ENCODE peak calls at places on chromosome 17, in six cellular contexts. One of them, this sample, is unnamed.

GRCh38 chr17:50052822-50053653 is 2.9 kb upstream of the ITGA3 start:
- DNase-seq in epithelial cell of esophagus: no peak
- DNase-seq in astrocyte of the spinal cord: no peak
- DNase-seq in lung: no peak
- DNase-seq in tibial artery: no peak
- DNase-seq in tibial nerve: no peak
- DNase-seq in this sample: no peak

GRCh38 chr17:13266596-13266995 is 248.8 kb upstream of the ELAC2 start:
- DNase-seq in epithelial cell of esophagus: no peak
- DNase-seq in astrocyte of the spinal cord: peak; percentile 1
- DNase-seq in lung: no peak
- DNase-seq in tibial artery: no peak
- DNase-seq in tibial nerve: no peak
- DNase-seq in this sample: peak; percentile 7

GRCh38 chr17:16286947-16287562 is 66.2 kb downstream of the CENPV start:
- DNase-seq in epithelial cell of esophagus: no peak
- DNase-seq in astrocyte of the spinal cord: no peak
- DNase-seq in lung: no peak
- DNase-seq in tibial artery: no peak
- DNase-seq in tibial nerve: peak; percentile 19
- DNase-seq in this sample: no peak

GRCh38 chr17:68197091-68197996 is 50.5 kb upstream of the AMZ2 start:
- DNase-seq in epithelial cell of esophagus: no peak
- DNase-seq in astrocyte of the spinal cord: no peak
- DNase-seq in lung: no peak
- DNase-seq in tibial artery: no peak
- DNase-seq in tibial nerve: no peak
- DNase-seq in this sample: no peak

GRCh38 chr17:72446525-72447250 is 325.9 kb downstream of the SOX9 start:
- DNase-seq in epithelial cell of esophagus: no peak
- DNase-seq in astrocyte of the spinal cord: no peak
- DNase-seq in lung: no peak
- DNase-seq in tibial artery: no peak
- DNase-seq in tibial nerve: no peak
- DNase-seq in this sample: no peak

GRCh38 chr17:82938486-82939212 is 98.8 kb upstream of the ZNF750 start:
- DNase-seq in epithelial cell of esophagus: no peak
- DNase-seq in astrocyte of the spinal cord: no peak
- DNase-seq in lung: no peak
- DNase-seq in tibial artery: no peak
- DNase-seq in tibial nerve: no peak
- DNase-seq in this sample: no peak

GRCh38 chr17:60089097-60089844 is 10.6 kb upstream of the HEATR6 start:
- DNase-seq in epithelial cell of esophagus: no peak
- DNase-seq in astrocyte of the spinal cord: no peak
- DNase-seq in lung: no peak
- DNase-seq in tibial artery: no peak
- DNase-seq in tibial nerve: no peak
- DNase-seq in this sample: no peak

GRCh38 chr17:27756467-27757371 is 43.6 kb downstream of the NOS2 start:
- DNase-seq in epithelial cell of esophagus: peak; percentile 57
- DNase-seq in astrocyte of the spinal cord: peak; percentile 30
- DNase-seq in lung: peak; percentile 50
- DNase-seq in tibial artery: peak; percentile 42
- DNase-seq in tibial nerve: peak; percentile 55
- DNase-seq in this sample: peak; percentile 62

GRCh38 chr17:38735161-38735997 is 5.2 kb downstream of the CISD3 start:
- DNase-seq in epithelial cell of esophagus: peak; percentile 32
- DNase-seq in astrocyte of the spinal cord: no peak
- DNase-seq in lung: no peak
- DNase-seq in tibial artery: no peak
- DNase-seq in tibial nerve: peak; percentile 56
- DNase-seq in this sample: peak; percentile 66

GRCh38 chr17:74212262-74212912 is 984 bp upstream of the TTYH2 start:
- DNase-seq in epithelial cell of esophagus: peak; percentile 18
- DNase-seq in astrocyte of the spinal cord: no peak
- DNase-seq in lung: no peak
- DNase-seq in tibial artery: peak; percentile 34
- DNase-seq in tibial nerve: no peak
- DNase-seq in this sample: peak; percentile 67

GRCh38 chr17:80455784-80456183 is 20.6 kb downstream of the NPTX1 start:
- DNase-seq in epithelial cell of esophagus: no peak
- DNase-seq in astrocyte of the spinal cord: no peak
- DNase-seq in lung: no peak
- DNase-seq in tibial artery: no peak
- DNase-seq in tibial nerve: no peak
- DNase-seq in this sample: peak; percentile 49

GRCh38 chr17:14935139-14935538 is 330.0 kb downstream of the PMP22 start:
- DNase-seq in epithelial cell of esophagus: no peak
- DNase-seq in astrocyte of the spinal cord: no peak
- DNase-seq in lung: no peak
- DNase-seq in tibial artery: no peak
- DNase-seq in tibial nerve: no peak
- DNase-seq in this sample: no peak

GRCh38 chr17:14933676-14934075 is 331.4 kb downstream of the PMP22 start:
- DNase-seq in epithelial cell of esophagus: no peak
- DNase-seq in astrocyte of the spinal cord: no peak
- DNase-seq in lung: no peak
- DNase-seq in tibial artery: no peak
- DNase-seq in tibial nerve: no peak
- DNase-seq in this sample: no peak
- TF ChIP-seq CTCF in epithelial cell of esophagus: no peak
- TF ChIP-seq CTCF in astrocyte of the spinal cord: no peak
- TF ChIP-seq CTCF in lung: no peak
- TF ChIP-seq CTCF in tibial artery: no peak
- TF ChIP-seq CTCF in tibial nerve: no peak
- TF ChIP-seq CTCF in this sample: no peak

DNA sequence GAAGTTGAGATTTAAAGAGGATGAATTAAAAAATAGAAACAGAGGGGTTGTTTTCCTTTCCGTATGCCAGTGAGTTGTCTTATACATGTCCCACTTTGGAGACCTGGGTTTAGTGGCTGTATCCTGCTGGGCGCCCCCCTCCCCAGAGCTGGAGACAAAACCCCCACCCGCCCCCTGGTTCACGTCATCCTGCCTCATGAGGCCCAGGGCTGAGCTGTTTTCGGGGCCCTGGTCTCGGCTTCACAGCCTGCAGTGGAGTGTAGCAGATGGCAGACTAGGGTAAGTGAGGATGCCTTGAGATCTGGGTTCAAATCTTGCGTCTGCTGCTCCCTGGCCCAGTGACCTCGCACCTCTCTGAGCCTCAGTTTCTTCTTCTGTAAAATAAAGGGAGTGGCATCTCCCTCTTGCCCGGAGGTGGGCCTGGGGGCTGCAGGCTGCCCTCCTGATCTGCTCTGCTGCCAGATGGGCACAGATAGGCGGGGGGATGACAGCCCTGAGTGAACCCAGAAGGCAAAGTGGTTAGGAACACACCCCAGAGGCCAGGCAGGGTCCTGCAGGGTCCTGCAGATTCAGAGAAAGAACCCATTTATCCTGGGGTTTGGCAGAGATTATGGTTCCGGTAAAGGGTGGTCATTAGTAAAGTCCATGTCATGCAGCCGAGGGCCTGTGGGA is 45.1 kb downstream of the SOCS3 start:
- DNase-seq in epithelial cell of esophagus: no peak
- DNase-seq in astrocyte of the spinal cord: no peak
- DNase-seq in lung: no peak
- DNase-seq in tibial artery: no peak
- DNase-seq in tibial nerve: no peak
- DNase-seq in this sample: no peak
- H3K4me3 ChIP-seq in epithelial cell of esophagus: no peak overlapping the region
- H3K4me3 ChIP-seq in astrocyte of the spinal cord: no peak overlapping the region
- H3K4me3 ChIP-seq in lung: no peak overlapping the region
- H3K4me3 ChIP-seq in tibial artery: peak overlapping the region; percentile 67
- H3K4me3 ChIP-seq in tibial nerve: no peak overlapping the region
- H3K4me3 ChIP-seq in this sample: no peak overlapping the region

GRCh38 chr17:64507418-64507766 is 615 bp downstream of the CEP95 start:
- DNase-seq in epithelial cell of esophagus: peak; percentile 69
- DNase-seq in astrocyte of the spinal cord: peak; percentile 77
- DNase-seq in lung: no peak
- DNase-seq in tibial artery: no peak
- DNase-seq in tibial nerve: peak; percentile 26
- DNase-seq in this sample: peak; percentile 75
- TF ChIP-seq CTCF in epithelial cell of esophagus: peak; percentile 56
- TF ChIP-seq CTCF in astrocyte of the spinal cord: peak; percentile 51
- TF ChIP-seq CTCF in lung: peak; percentile 43
- TF ChIP-seq CTCF in tibial artery: peak; percentile 6
- TF ChIP-seq CTCF in tibial nerve: peak; percentile 32
- TF ChIP-seq CTCF in this sample: peak; percentile 46

DNA sequence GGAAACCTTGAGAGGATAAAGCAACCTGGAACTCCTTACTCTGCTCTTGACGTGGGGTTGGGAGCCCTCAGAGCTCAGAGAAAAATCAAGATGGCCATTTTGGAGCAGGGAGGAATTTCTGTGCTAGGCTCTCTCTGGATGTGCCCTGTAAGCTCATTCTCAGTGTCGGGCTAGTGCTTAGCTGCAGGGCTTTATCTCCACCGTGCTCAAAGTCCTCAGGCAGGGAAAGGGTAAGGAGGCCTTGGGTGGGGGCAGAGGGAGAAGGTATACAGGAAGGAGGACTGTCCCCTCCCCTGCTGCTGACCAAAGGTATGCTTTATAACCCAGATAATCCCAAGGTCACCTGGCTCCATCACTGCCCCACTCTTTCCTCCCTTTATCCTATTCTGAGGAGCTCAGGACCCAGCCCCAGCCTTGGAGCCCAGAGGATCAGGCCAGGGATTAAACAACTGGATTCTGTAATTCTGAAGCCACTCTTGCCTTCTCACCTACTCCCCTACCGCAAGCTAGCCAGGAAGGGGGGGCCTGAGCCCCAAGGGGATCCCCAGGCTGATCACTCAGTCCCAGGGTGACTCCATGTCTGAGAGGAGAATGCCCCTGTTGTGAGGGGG is 1.1 kb downstream of the DHRS11 start:
- DNase-seq in epithelial cell of esophagus: no peak
- DNase-seq in astrocyte of the spinal cord: no peak
- DNase-seq in lung: no peak
- DNase-seq in tibial artery: no peak
- DNase-seq in tibial nerve: no peak
- DNase-seq in this sample: no peak
- H3K4me3 ChIP-seq in epithelial cell of esophagus: peak overlapping the region; percentile 61
- H3K4me3 ChIP-seq in astrocyte of the spinal cord: peak overlapping the region; percentile 54
- H3K4me3 ChIP-seq in lung: no peak overlapping the region
- H3K4me3 ChIP-seq in tibial artery: peak overlapping the region; percentile 86
- H3K4me3 ChIP-seq in tibial nerve: no peak overlapping the region
- H3K4me3 ChIP-seq in this sample: peak overlapping the region; percentile 62

GRCh38 chr17:47095268-47095667 is 93.8 kb downstream of the CDC27 start:
- DNase-seq in epithelial cell of esophagus: no peak
- DNase-seq in astrocyte of the spinal cord: no peak
- DNase-seq in lung: no peak
- DNase-seq in tibial artery: no peak
- DNase-seq in tibial nerve: no peak
- DNase-seq in this sample: no peak
- TF ChIP-seq CTCF in epithelial cell of esophagus: no peak
- TF ChIP-seq CTCF in astrocyte of the spinal cord: no peak
- TF ChIP-seq CTCF in lung: no peak
- TF ChIP-seq CTCF in tibial artery: no peak
- TF ChIP-seq CTCF in tibial nerve: no peak
- TF ChIP-seq CTCF in this sample: no peak